ENCODE peak calls at places on chromosomes 4 and X, in eight cellular contexts. One of them, this sample, is unnamed.

GRCh38 chr4:149987330-149987751 is 90.9 kb upstream of the DCLK2 start:
- DNase-seq in esophagus muscularis mucosa: no peak
- DNase-seq in left ventricle myocardium inferior: no peak
- DNase-seq in colonic mucosa: no peak
- DNase-seq in right atrium auricular region: no peak
- DNase-seq in IMR-90: no peak
- DNase-seq in H9: no peak
- DNase-seq in ascending aorta: no peak
- DNase-seq in this sample: no peak

GRCh38 chrX:74325130-74326059 is 21.4 kb downstream of the ZCCHC13 start:
- DNase-seq in esophagus muscularis mucosa: no peak
- DNase-seq in left ventricle myocardium inferior: no peak
- DNase-seq in colonic mucosa: no peak
- DNase-seq in right atrium auricular region: no peak
- DNase-seq in IMR-90: no peak
- DNase-seq in H9: peak; percentile 94
- DNase-seq in ascending aorta: no peak
- DNase-seq in this sample: no peak

GRCh38 chr4:55865228-55865806 is 11.9 kb downstream of the EXOC1 start:
- DNase-seq in esophagus muscularis mucosa: no peak
- DNase-seq in left ventricle myocardium inferior: no peak
- DNase-seq in colonic mucosa: no peak
- DNase-seq in right atrium auricular region: no peak
- DNase-seq in IMR-90: peak; percentile 71
- DNase-seq in H9: no peak
- DNase-seq in ascending aorta: no peak
- DNase-seq in this sample: no peak

GRCh38 chr4:188106454-188106853 is 2.9 kb downstream of the TRIML2 start:
- DNase-seq in esophagus muscularis mucosa: no peak
- DNase-seq in left ventricle myocardium inferior: no peak
- DNase-seq in colonic mucosa: no peak
- DNase-seq in right atrium auricular region: no peak
- DNase-seq in IMR-90: no peak
- DNase-seq in H9: peak; percentile 38
- DNase-seq in ascending aorta: no peak
- DNase-seq in this sample: no peak

GRCh38 chrX:46576458-46576857 is 2.9 kb downstream of the CHST7 start:
- DNase-seq in esophagus muscularis mucosa: no peak
- DNase-seq in left ventricle myocardium inferior: peak; percentile 23
- DNase-seq in colonic mucosa: no peak
- DNase-seq in right atrium auricular region: no peak
- DNase-seq in IMR-90: no peak
- DNase-seq in H9: no peak
- DNase-seq in ascending aorta: no peak
- DNase-seq in this sample: no peak

GRCh38 chr4:123587983-123588494 is 191.4 kb downstream of the SPRY1 start:
- DNase-seq in esophagus muscularis mucosa: no peak
- DNase-seq in left ventricle myocardium inferior: no peak
- DNase-seq in colonic mucosa: peak; percentile 86
- DNase-seq in right atrium auricular region: no peak
- DNase-seq in IMR-90: peak; percentile 93
- DNase-seq in H9: no peak
- DNase-seq in ascending aorta: peak; percentile 69
- DNase-seq in this sample: no peak

GRCh38 chr4:98166025-98166730 is 22.9 kb upstream of the STPG2 start:
- DNase-seq in esophagus muscularis mucosa: no peak
- DNase-seq in left ventricle myocardium inferior: peak; percentile 64
- DNase-seq in colonic mucosa: no peak
- DNase-seq in right atrium auricular region: no peak
- DNase-seq in IMR-90: peak; percentile 1
- DNase-seq in H9: no peak
- DNase-seq in ascending aorta: no peak
- DNase-seq in this sample: no peak

GRCh38 chr4:8274772-8275241 is 5.3 kb downstream of the HTRA3 start:
- DNase-seq in esophagus muscularis mucosa: peak; percentile 97
- DNase-seq in left ventricle myocardium inferior: peak; percentile 90
- DNase-seq in colonic mucosa: peak; percentile 65
- DNase-seq in right atrium auricular region: peak; percentile 91
- DNase-seq in IMR-90: peak; percentile 93
- DNase-seq in H9: no peak
- DNase-seq in ascending aorta: peak; percentile 92
- DNase-seq in this sample: peak; percentile 66

DNA sequence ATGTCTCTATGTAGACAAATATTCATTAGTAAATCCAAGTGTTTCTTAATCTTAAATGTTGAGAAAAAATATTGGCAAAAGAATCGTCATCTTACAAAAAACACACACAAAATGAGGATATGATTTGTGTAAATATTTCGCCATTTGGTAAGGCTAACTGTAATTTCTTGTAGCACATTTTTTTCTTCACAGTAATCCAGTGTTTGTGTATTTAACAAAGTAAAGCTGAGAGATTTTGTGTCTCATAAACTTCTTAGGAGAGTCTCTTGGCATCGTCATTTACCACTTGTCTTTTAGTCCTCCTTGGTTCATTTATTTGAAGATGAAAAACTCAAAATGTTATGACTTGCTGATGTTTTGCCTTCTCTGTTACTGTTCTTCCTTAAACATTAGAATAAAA is 326.6 kb upstream of the PITX2 start:
- DNase-seq in esophagus muscularis mucosa: no peak
- DNase-seq in left ventricle myocardium inferior: no peak
- DNase-seq in colonic mucosa: no peak
- DNase-seq in right atrium auricular region: no peak
- DNase-seq in IMR-90: no peak
- DNase-seq in H9: no peak
- DNase-seq in ascending aorta: no peak
- DNase-seq in this sample: no peak
- H3K27me3 ChIP-seq in esophagus muscularis mucosa: no peaks in the 10 kb centered on the region
- H3K27me3 ChIP-seq in left ventricle myocardium inferior: no peaks in the 10 kb centered on the region
- H3K27me3 ChIP-seq in colonic mucosa: no peaks in the 10 kb centered on the region
- H3K27me3 ChIP-seq in right atrium auricular region: no peaks in the 10 kb centered on the region
- H3K27me3 ChIP-seq in IMR-90: no peaks in the 10 kb centered on the region
- H3K27me3 ChIP-seq in H9: no peaks in the 10 kb centered on the region
- H3K27me3 ChIP-seq in ascending aorta: no peaks in the 10 kb centered on the region
- H3K27me3 ChIP-seq in this sample: no peaks in the 10 kb centered on the region

DNA sequence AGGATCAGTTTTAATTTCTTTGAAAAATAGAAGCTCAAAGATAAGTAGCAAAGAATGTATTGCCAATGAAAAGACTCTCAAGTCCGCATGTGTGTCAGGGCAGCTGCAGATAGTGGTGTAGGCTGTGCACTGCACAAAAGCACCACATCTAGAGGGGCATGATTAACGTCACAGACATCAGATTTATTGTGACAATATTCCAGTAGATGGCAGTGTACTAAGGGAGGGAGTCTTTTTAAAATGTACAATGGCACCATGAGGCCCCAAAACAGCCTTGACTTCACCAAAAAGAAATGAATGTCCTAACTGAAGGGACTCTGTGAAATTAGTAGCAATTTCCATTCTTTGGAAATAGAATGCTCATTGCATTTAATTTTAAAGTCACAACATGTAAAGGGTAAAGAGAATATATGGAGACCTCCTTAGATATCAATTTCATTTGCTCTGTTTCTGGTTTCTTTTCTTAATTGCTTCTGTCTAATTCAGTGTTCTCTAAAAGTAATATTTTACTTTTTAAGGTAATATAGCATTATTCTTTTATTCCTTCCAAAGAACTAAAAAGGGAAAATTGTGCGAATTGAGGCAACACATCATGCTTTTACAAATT is 98.4 kb downstream of the ZNF827 start:
- DNase-seq in esophagus muscularis mucosa: no peak
- DNase-seq in left ventricle myocardium inferior: no peak
- DNase-seq in colonic mucosa: no peak
- DNase-seq in right atrium auricular region: no peak
- DNase-seq in IMR-90: peak; percentile 38
- DNase-seq in H9: no peak
- DNase-seq in ascending aorta: no peak
- DNase-seq in this sample: no peak
- TF ChIP-seq CTCF in esophagus muscularis mucosa: peak; percentile 50
- TF ChIP-seq CTCF in left ventricle myocardium inferior: peak; percentile 65
- TF ChIP-seq CTCF in colonic mucosa: peak; percentile 34
- TF ChIP-seq CTCF in right atrium auricular region: peak; percentile 29
- TF ChIP-seq CTCF in IMR-90: peak; percentile 38
- TF ChIP-seq CTCF in H9: peak; percentile 39
- TF ChIP-seq CTCF in ascending aorta: peak; percentile 55
- TF ChIP-seq CTCF in this sample: peak; percentile 40

GRCh38 chrX:123424546-123424945 is 240.5 kb downstream of the GRIA3 start:
- DNase-seq in esophagus muscularis mucosa: no peak
- DNase-seq in left ventricle myocardium inferior: no peak
- DNase-seq in colonic mucosa: no peak
- DNase-seq in right atrium auricular region: no peak
- DNase-seq in IMR-90: peak; percentile 27
- DNase-seq in H9: no peak
- DNase-seq in ascending aorta: no peak
- DNase-seq in this sample: no peak

GRCh38 chrX:123422875-123423274 is 238.8 kb downstream of the GRIA3 start:
- DNase-seq in esophagus muscularis mucosa: no peak
- DNase-seq in left ventricle myocardium inferior: no peak
- DNase-seq in colonic mucosa: peak; percentile 17
- DNase-seq in right atrium auricular region: no peak
- DNase-seq in IMR-90: peak; percentile 13
- DNase-seq in H9: no peak
- DNase-seq in ascending aorta: no peak
- DNase-seq in this sample: no peak

GRCh38 chrX:123425904-123426303 is 241.8 kb downstream of the GRIA3 start:
- DNase-seq in esophagus muscularis mucosa: no peak
- DNase-seq in left ventricle myocardium inferior: no peak
- DNase-seq in colonic mucosa: no peak
- DNase-seq in right atrium auricular region: no peak
- DNase-seq in IMR-90: no peak
- DNase-seq in H9: no peak
- DNase-seq in ascending aorta: peak; percentile 63
- DNase-seq in this sample: peak; percentile 7

GRCh38 chrX:123425471-123425870 is 241.4 kb downstream of the GRIA3 start:
- DNase-seq in esophagus muscularis mucosa: no peak
- DNase-seq in left ventricle myocardium inferior: no peak
- DNase-seq in colonic mucosa: no peak
- DNase-seq in right atrium auricular region: no peak
- DNase-seq in IMR-90: no peak
- DNase-seq in H9: no peak
- DNase-seq in ascending aorta: no peak
- DNase-seq in this sample: no peak
- H3K27me3 ChIP-seq in esophagus muscularis mucosa: no peaks in the 10 kb centered on the region
- H3K27me3 ChIP-seq in left ventricle myocardium inferior: no peaks in the 10 kb centered on the region
- H3K27me3 ChIP-seq in colonic mucosa: no peaks in the 10 kb centered on the region
- H3K27me3 ChIP-seq in right atrium auricular region: no peaks in the 10 kb centered on the region
- H3K27me3 ChIP-seq in IMR-90: no peaks in the 10 kb centered on the region
- H3K27me3 ChIP-seq in H9: no peaks in the 10 kb centered on the region
- H3K27me3 ChIP-seq in ascending aorta: no peaks in the 10 kb centered on the region
- H3K27me3 ChIP-seq in this sample: no peaks in the 10 kb centered on the region

DNA sequence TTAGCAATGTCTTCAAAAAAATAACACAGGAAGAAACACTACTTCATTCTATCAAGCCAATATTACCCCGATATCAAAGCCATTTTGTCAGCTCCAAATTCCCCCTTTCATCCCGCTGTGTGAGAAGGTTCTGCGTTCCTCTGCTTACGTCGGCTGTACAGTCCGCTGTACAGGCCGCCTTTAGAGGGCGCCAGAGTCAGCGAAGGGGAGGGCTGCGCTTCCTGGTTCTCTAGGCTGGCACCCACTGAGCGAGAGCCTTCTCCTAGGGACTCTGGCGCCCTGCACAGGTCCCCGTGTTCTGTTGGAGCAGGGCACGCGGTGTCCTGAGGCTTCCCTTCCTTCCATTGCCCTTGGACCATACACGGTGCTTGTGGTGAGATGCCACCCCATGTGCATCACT is 25.3 kb upstream of the CT45A1 start:
- DNase-seq in esophagus muscularis mucosa: no peak
- DNase-seq in left ventricle myocardium inferior: no peak
- DNase-seq in colonic mucosa: no peak
- DNase-seq in right atrium auricular region: no peak
- DNase-seq in IMR-90: no peak
- DNase-seq in H9: peak; percentile 43
- DNase-seq in ascending aorta: no peak
- DNase-seq in this sample: no peak
- TF ChIP-seq CTCF in esophagus muscularis mucosa: no peak
- TF ChIP-seq CTCF in left ventricle myocardium inferior: peak; percentile 15
- TF ChIP-seq CTCF in colonic mucosa: no peak
- TF ChIP-seq CTCF in right atrium auricular region: no peak
- TF ChIP-seq CTCF in IMR-90: no peak
- TF ChIP-seq CTCF in H9: peak; percentile 26
- TF ChIP-seq CTCF in ascending aorta: no peak
- TF ChIP-seq CTCF in this sample: no peak

DNA sequence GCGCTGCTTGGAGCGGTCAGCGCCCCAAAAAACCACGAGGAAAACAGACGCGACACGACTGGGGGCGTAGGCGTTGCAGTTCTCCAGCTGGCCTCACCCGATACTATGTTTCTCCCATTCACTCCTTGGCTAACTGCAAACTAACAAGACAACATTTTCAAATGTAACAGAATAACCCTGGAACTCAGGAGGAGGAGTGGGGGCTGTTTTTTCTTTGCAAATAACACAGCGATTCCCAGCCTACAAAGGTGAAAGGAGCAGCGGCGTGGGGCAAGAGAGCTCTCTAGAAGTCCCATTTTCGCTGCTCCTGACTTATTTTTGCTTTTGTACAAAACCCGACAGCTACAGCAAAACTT is 1.7 kb downstream of the SOX3 start:
- DNase-seq in esophagus muscularis mucosa: no peak
- DNase-seq in left ventricle myocardium inferior: no peak
- DNase-seq in colonic mucosa: no peak
- DNase-seq in right atrium auricular region: no peak
- DNase-seq in IMR-90: no peak
- DNase-seq in H9: no peak
- DNase-seq in ascending aorta: no peak
- DNase-seq in this sample: no peak
- H3K27me3 ChIP-seq in esophagus muscularis mucosa: peaks cover 68% of the 10 kb centered on the region
- H3K27me3 ChIP-seq in left ventricle myocardium inferior: peaks cover 99% of the 10 kb centered on the region
- H3K27me3 ChIP-seq in colonic mucosa: peaks cover 50% of the 10 kb centered on the region
- H3K27me3 ChIP-seq in right atrium auricular region: peaks cover 16% of the 10 kb centered on the region
- H3K27me3 ChIP-seq in IMR-90: peaks cover 71% of the 10 kb centered on the region
- H3K27me3 ChIP-seq in H9: peaks cover 25% of the 10 kb centered on the region
- H3K27me3 ChIP-seq in ascending aorta: peaks cover 7% of the 10 kb centered on the region
- H3K27me3 ChIP-seq in this sample: no peaks in the 10 kb centered on the region

DNA sequence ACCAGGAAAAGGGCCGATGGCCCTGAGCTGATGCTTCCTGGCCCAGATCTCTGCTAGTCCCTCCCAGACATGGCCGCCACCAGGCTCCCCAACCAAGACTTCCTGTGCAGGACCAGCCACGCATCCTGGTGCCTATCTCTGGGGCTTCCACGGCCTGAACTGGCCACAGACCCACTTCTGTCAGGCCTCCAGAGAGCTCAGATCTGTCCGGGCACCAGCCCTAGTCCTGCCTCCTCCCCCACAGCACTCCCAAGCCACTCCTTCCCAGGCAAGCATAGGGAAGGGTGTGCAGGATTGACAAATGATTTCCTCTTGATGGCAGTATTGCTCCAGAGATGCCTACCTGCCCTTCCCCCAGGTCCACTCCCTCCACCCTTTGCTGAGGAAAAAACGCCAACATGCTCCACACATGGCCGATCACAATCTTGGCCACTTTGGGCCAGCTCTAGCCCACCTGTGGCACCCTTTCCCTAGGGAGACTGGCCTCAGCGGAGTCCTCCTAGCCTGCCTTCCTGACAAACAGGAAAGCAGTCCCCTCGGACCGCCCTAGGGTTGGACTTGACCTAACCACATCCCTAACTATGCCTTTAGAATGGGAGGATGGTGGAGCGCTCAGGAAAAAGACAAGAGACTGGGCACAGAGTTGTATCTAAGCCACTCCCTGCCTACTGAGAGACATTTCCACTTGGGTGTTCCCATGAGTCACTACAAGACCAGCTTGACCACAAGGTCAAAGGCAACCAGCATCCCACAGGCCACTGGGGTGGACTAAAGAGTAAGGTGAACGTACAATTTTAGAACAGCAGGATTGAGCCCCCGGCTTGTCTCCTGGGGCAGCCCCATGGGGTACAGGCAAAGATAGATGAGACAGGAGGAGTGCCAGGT is 277.5 kb upstream of the AGTR2 start:
- DNase-seq in esophagus muscularis mucosa: no peak
- DNase-seq in left ventricle myocardium inferior: no peak
- DNase-seq in colonic mucosa: peak; percentile 79
- DNase-seq in right atrium auricular region: peak; percentile 60
- DNase-seq in IMR-90: peak; percentile 54
- DNase-seq in H9: peak; percentile 68
- DNase-seq in ascending aorta: peak; percentile 74
- DNase-seq in this sample: no peak
- TF ChIP-seq CTCF in esophagus muscularis mucosa: peak; percentile 39
- TF ChIP-seq CTCF in left ventricle myocardium inferior: no peak
- TF ChIP-seq CTCF in colonic mucosa: peak; percentile 40
- TF ChIP-seq CTCF in right atrium auricular region: no peak
- TF ChIP-seq CTCF in IMR-90: peak; percentile 53
- TF ChIP-seq CTCF in H9: peak; percentile 55
- TF ChIP-seq CTCF in ascending aorta: peak; percentile 49
- TF ChIP-seq CTCF in this sample: no peak

This sample was measured in thoracic aorta.